ENCODE peak calls at places on chromosome 22, in nine cellular contexts. E, X, V, J, H, Z, I, F and P are unnamed samples.

GRCh38 chr22:26561756-26562417 is 28.0 kb downstream of the TPST2 start:
- DNase-seq in E (no peak), X (no peak), V (peak), J (no peak), H (peak), Z (no peak), I (no peak), F (no peak), P (no peak)

GRCh38 chr22:25694167-25694907 is 47.7 kb upstream of the MYO18B start:
- DNase-seq in E (no peak), X (no peak), V (no peak), J (no peak), H (no peak), Z (no peak), I (no peak), F (no peak), P (no peak)

GRCh38 chr22:36156515-36157419 is 3.8 kb downstream of the APOL3 start:
- DNase-seq in E (peak), X (peak), V (peak), J (peak), H (peak), Z (peak), I (peak), F (peak), P (peak)

GRCh38 chr22:29202231-29203192 is 3.2 kb upstream of the EMID1 start:
- DNase-seq in E (peak), X (peak), V (peak), J (no peak), H (peak), Z (peak), I (peak), F (no peak), P (no peak)

GRCh38 chr22:37442537-37442936 is 15.3 kb upstream of the ELFN2 start:
- DNase-seq in E (no peak), X (no peak), V (no peak), J (no peak), H (no peak), Z (no peak), I (peak), F (no peak), P (no peak)

GRCh38 chr22:41862530-41863266 is 29.8 kb downstream of the SREBF2 start:
- DNase-seq in E (no peak), X (peak), V (no peak), J (no peak), H (no peak), Z (no peak), I (peak), F (no peak), P (no peak)

GRCh38 chr22:23915230-23915754 is 21.1 kb downstream of the MIF start:
- DNase-seq in E (no peak), X (no peak), V (no peak), J (no peak), H (no peak), Z (no peak), I (no peak), F (no peak), P (no peak)

GRCh38 chr22:37569009-37569920 is 9.0 kb downstream of the CDC42EP1 start:
- DNase-seq in E (peak), X (no peak), V (peak), J (no peak), H (peak), Z (no peak), I (no peak), F (no peak), P (no peak)

GRCh38 chr22:29260601-29261315 is 7.0 kb downstream of the RHBDD3 start:
- DNase-seq in E (no peak), X (peak), V (peak), J (no peak), H (no peak), Z (no peak), I (no peak), F (no peak), P (no peak)

GRCh38 chr22:35900483-35901168 is 128.0 kb downstream of the RBFOX2 start:
- DNase-seq in E (no peak), X (no peak), V (no peak), J (no peak), H (no peak), Z (no peak), I (peak), F (no peak), P (no peak)

GRCh38 chr22:35754761-35755160 is 37.1 kb downstream of the APOL5 start:
- DNase-seq in E (no peak), X (no peak), V (no peak), J (no peak), H (no peak), Z (no peak), I (no peak), F (no peak), P (no peak)

GRCh38 chr22:22748297-22748743 is 103.9 kb downstream of the GGTLC2 start:
- DNase-seq in E (peak), X (no peak), V (peak), J (no peak), H (no peak), Z (peak), I (peak), F (peak), P (no peak)

GRCh38 chr22:36471341-36471821 is 10.1 kb downstream of the TXN2 start:
- DNase-seq in E (no peak), X (no peak), V (peak), J (no peak), H (no peak), Z (no peak), I (peak), F (no peak), P (no peak)

GRCh38 chr22:36143956-36144355 is 16.6 kb downstream of the APOL3 start:
- DNase-seq in E (no peak), X (no peak), V (no peak), J (no peak), H (no peak), Z (no peak), I (no peak), F (no peak), P (no peak)

GRCh38 chr22:27568265-27568664 is 233.3 kb downstream of the MN1 start:
- DNase-seq in E (no peak), X (peak), V (no peak), J (no peak), H (no peak), Z (no peak), I (no peak), F (no peak), P (no peak)

GRCh38 chr22:35917651-35918050 is 111.0 kb downstream of the RBFOX2 start:
- DNase-seq in E (no peak), X (no peak), V (no peak), J (no peak), H (no peak), Z (no peak), I (no peak), F (no peak), P (no peak)

GRCh38 chr22:23128269-23129108 is 13.3 kb downstream of the RSPH14 start:
- DNase-seq in E (peak), X (peak), V (peak), J (no peak), H (peak), Z (peak), I (peak), F (peak), P (no peak)

GRCh38 chr22:33918676-33919590 is 1.3 kb downstream of the LARGE1 start:
- DNase-seq in E (no peak), X (no peak), V (no peak), J (no peak), H (no peak), Z (no peak), I (peak), F (no peak), P (no peak)

GRCh38 chr22:21450320-21450831 is 16.8 kb upstream of the TMEM191C start:
- DNase-seq in E (no peak), X (peak), V (no peak), J (no peak), H (no peak), Z (no peak), I (no peak), F (no peak), P (no peak)

GRCh38 chr22:34638128-34638527 is 427.8 kb upstream of the ISX start:
- DNase-seq in E (no peak), X (no peak), V (no peak), J (no peak), H (no peak), Z (no peak), I (no peak), F (no peak), P (no peak)

GRCh38 chr22:29715240-29715639 is 4.6 kb upstream of the CABP7 start:
- DNase-seq in E (no peak), X (no peak), V (no peak), J (no peak), H (no peak), Z (no peak), I (no peak), F (no peak), P (no peak)

GRCh38 chr22:38034278-38034882 is 22.8 kb upstream of the PICK1 start:
- DNase-seq in E (peak), X (peak), V (peak), J (no peak), H (peak), Z (no peak), I (peak), F (peak), P (no peak)

DNA sequence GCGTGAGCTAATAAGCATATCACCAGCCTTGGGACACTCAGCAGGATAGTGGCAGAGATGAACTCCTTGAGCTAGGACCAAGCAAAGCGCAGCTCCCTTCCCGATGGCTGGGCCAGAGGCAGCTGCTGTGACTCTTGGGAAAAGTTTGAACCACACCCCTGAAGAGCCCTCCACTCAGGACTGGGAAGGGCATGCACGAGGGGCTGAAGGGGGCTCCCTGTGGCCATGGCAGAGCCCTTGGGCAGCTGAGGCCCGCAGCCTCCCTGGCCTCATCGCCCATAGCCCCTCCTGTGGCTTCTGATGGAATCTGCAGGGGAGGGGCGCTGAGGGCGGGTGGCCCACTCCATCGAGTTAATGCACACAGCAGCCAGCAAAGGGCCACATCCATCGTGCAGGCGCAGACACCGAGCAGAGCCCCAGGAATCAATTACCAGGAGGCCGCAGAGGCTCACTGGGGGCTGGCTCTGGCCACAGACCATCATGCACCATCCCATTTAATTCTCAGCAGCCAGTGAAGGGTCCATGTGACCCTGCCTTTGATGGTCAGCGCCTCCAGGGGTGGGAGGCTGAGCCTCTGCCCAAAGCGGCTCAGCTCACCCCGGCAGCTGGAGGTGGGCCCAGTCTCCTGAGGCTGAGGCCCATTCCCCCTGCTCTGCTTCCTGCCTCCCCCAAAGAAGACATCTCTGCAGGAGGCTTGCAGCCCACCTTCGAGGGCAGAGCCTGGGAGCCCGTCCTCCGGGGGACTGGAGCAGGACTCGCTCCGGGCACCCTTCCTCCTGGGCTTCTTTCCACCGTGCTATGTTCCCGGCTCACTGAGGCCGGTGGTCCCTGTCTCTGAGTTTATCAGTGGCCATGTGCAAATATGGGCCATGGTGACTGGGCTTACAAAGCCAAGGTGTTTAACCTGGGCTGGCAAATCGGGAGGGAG is 1410.3 kb downstream of the BRD1 start:
- DNase-seq in E (no peak), X (peak), V (no peak), J (no peak), H (no peak), Z (no peak), I (no peak), F (peak), P (no peak)
- H3K27ac ChIP-seq in E (no peak), X (no peak), V (no peak), J (no peak), H (no peak), Z (no peak), I (no peak), F (no peak), P (no peak)

GRCh38 chr22:44220727-44221680 is 40.3 kb downstream of the PARVG start:
- DNase-seq in E (no peak), X (no peak), V (no peak), J (no peak), H (no peak), Z (no peak), I (no peak), F (no peak), P (peak)
- TF ChIP-seq POLR2A in E (no peak), X (no peak), V (no peak), J (no peak), H (no peak), Z (no peak), I (no peak), F (no peak), P (no peak)

GRCh38 chr22:45053094-45053493 is 43.3 kb upstream of the PHF21B start:
- DNase-seq in E (no peak), X (no peak), V (no peak), J (no peak), H (no peak), Z (no peak), I (no peak), F (no peak), P (no peak)
- H3K4me3 ChIP-seq in E (no peak), X (no peak), V (no peak), J (no peak), H (no peak), Z (no peak), I (no peak), F (no peak), P (no peak)

GRCh38 chr22:43000441-43001175 is 14.3 kb downstream of the PACSIN2 start:
- DNase-seq in E (no peak), X (no peak), V (peak), J (no peak), H (no peak), Z (no peak), I (peak), F (no peak), P (no peak)

GRCh38 chr22:43002198-43002577 is 12.8 kb downstream of the PACSIN2 start:
- DNase-seq in E (no peak), X (no peak), V (no peak), J (no peak), H (no peak), Z (no peak), I (peak), F (no peak), P (no peak)

GRCh38 chr22:43005106-43005505 is 9.8 kb downstream of the PACSIN2 start:
- DNase-seq in E (no peak), X (no peak), V (no peak), J (no peak), H (no peak), Z (no peak), I (no peak), F (no peak), P (no peak)

GRCh38 chr22:43004362-43005035 is 10.4 kb downstream of the PACSIN2 start:
- DNase-seq in E (peak), X (peak), V (no peak), J (no peak), H (peak), Z (no peak), I (no peak), F (no peak), P (no peak)

GRCh38 chr22:43001271-43002197 is 13.4 kb downstream of the PACSIN2 start:
- DNase-seq in E (no peak), X (no peak), V (peak), J (no peak), H (no peak), Z (no peak), I (no peak), F (no peak), P (no peak)
- H3K27ac ChIP-seq in E (peak), X (peak), V (peak), J (peak), H (no peak), Z (peak), I (peak), F (no peak), P (peak)

DNA sequence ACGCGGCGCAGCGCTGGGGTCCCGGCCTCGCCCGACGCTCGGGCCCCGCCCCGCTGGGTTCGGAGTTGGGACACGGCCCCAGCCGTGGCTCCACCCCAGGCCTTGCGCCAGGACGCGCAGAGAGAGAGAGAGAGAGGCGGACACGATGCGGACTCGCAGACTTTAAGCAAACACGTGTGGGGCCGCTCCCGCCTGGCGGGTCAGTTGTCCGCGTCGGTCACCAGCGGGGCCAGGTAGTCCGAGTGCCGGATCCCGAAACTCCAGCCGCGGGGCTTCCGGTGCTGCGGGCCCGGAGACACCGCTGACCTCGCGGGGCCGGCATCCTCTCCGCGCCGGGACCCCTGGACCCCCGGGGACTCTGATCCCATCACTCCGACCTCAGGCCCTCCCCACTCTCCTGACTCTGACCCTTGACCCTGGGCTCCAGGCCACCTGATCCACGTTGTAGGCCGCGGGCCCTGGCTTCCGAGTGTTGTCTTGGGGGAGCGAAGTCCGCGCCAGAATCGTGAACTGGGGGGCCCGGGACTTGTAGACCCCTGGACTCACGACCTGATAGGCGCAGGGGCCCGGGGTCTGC is 556 bp upstream of the TYMP start:
- DNase-seq in E (peak), X (peak), V (peak), J (no peak), H (peak), Z (peak), I (peak), F (peak), P (no peak)
- TF ChIP-seq POLR2A in E (peak), X (peak), V (peak), J (no peak), H (peak), Z (no peak), I (no peak), F (no peak), P (peak)

GRCh38 chr22:40310081-40310770 is 36.1 kb upstream of the ADSL start:
- DNase-seq in E (peak), X (no peak), V (no peak), J (no peak), H (no peak), Z (peak), I (peak), F (no peak), P (no peak)

GRCh38 chr22:40308999-40309578 is 37.2 kb upstream of the ADSL start:
- DNase-seq in E (no peak), X (no peak), V (no peak), J (no peak), H (no peak), Z (no peak), I (no peak), F (no peak), P (no peak)

GRCh38 chr22:40313007-40313406 is 33.3 kb upstream of the ADSL start:
- DNase-seq in E (no peak), X (no peak), V (peak), J (no peak), H (no peak), Z (no peak), I (no peak), F (no peak), P (no peak)

GRCh38 chr22:40312050-40312449 is 34.2 kb upstream of the ADSL start:
- DNase-seq in E (no peak), X (no peak), V (no peak), J (no peak), H (no peak), Z (no peak), I (no peak), F (no peak), P (no peak)

DNA sequence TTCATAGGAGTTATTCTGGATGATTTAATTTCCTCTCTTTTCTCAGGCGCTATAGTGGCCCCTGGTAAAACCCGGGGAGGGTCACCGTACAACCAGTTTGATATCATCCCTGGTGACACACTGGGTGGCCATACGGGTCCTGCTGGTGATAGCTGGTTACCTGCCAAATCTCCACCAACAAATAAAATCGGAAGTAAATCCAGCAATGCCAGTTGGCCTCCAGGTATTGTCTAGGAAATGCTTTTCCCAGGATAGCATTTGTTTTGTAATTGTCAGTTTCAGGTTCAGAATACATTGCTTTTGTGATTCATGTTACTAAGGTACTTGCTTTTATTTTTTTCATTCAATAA is 35.6 kb upstream of the ADSL start:
- DNase-seq in E (no peak), X (no peak), V (no peak), J (no peak), H (no peak), Z (no peak), I (no peak), F (no peak), P (no peak)
- H3K4me3 ChIP-seq in E (no peak), X (no peak), V (no peak), J (no peak), H (no peak), Z (no peak), I (peak), F (no peak), P (peak)

GRCh38 chr22:39518124-39518786 is 2.1 kb upstream of the ATF4 start:
- DNase-seq in E (no peak), X (no peak), V (no peak), J (no peak), H (no peak), Z (no peak), I (peak), F (no peak), P (no peak)
- H3K27ac ChIP-seq in E (peak), X (no peak), V (no peak), J (peak), H (no peak), Z (peak), I (no peak), F (no peak), P (peak)

GRCh38 chr22:49266561-49267519 is 560.8 kb downstream of the BRD1 start:
- DNase-seq in E (no peak), X (no peak), V (no peak), J (no peak), H (no peak), Z (no peak), I (no peak), F (no peak), P (no peak)

GRCh38 chr22:49263101-49263500 is 564.6 kb downstream of the BRD1 start:
- DNase-seq in E (no peak), X (peak), V (no peak), J (no peak), H (no peak), Z (no peak), I (no peak), F (no peak), P (no peak)

GRCh38 chr22:49261616-49262015 is 566.1 kb downstream of the BRD1 start:
- DNase-seq in E (no peak), X (no peak), V (no peak), J (no peak), H (no peak), Z (no peak), I (no peak), F (no peak), P (no peak)

GRCh38 chr22:49262167-49262566 is 565.5 kb downstream of the BRD1 start:
- DNase-seq in E (no peak), X (no peak), V (no peak), J (no peak), H (no peak), Z (no peak), I (no peak), F (no peak), P (no peak)

DNA sequence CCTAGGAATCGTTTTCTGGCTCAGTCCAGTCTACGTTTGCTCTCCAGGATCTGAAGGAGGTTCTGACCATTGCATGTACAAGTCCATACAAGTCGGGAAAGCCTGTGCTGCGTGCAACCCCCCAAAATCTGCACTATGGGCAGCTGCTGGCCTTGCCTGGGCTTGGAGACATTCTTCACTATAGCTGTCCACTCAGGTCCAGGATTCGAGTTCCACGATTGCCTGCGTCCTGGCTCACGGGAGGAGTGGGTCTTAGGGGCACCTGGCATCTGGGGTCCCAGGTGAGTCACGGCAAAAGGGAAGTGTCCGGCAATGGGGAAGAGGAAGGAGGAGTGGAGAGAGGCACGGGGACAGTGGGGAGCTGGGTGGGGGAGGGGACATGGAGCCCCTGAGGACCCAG is 563.0 kb downstream of the BRD1 start:
- DNase-seq in E (no peak), X (no peak), V (no peak), J (no peak), H (no peak), Z (no peak), I (no peak), F (no peak), P (no peak)
- TF ChIP-seq POLR2A in E (no peak), X (no peak), V (no peak), J (no peak), H (no peak), Z (no peak), I (no peak), F (no peak), P (no peak)

GRCh38 chr22:31400023-31400397 is 606 bp downstream of the DRG1 start:
- DNase-seq in E (peak), X (no peak), V (peak), J (no peak), H (no peak), Z (no peak), I (peak), F (no peak), P (no peak)
- H3K4me3 ChIP-seq in E (peak), X (peak), V (peak), J (peak), H (peak), Z (peak), I (peak), F (peak), P (peak)

GRCh38 chr22:46114518-46115387 is 35.6 kb upstream of the PPARA start:
- DNase-seq in E (no peak), X (no peak), V (no peak), J (no peak), H (no peak), Z (no peak), I (no peak), F (peak), P (no peak)
- H3K27ac ChIP-seq in E (peak), X (peak), V (peak), J (peak), H (no peak), Z (peak), I (no peak), F (peak), P (peak)